ENCODE peak calls at places on chromosomes 6 and 20, in six cellular contexts. One of them, this sample, is unnamed.
A peak's percentile ranks its signal among the peaks of the same experiment; 100 is the strongest.

GRCh38 chr6:54519161-54519560 is 210.9 kb downstream of the TINAG start:
- DNase-seq in GM23248: no peak
- DNase-seq in posterior cingulate gyrus: no peak
- DNase-seq in activated CD4-positive, alpha-beta T cell treated with anti-CD3 and anti-CD28 coated beads, Interleukin-2, amount 50 U/mL, for 1 hour: no peak
- DNase-seq in CD8-positive, alpha-beta memory T cell: no peak
- DNase-seq in AML-193: no peak
- DNase-seq in this sample: no peak

GRCh38 chr20:9927224-9927623 is 88.3 kb upstream of the PAK5 start:
- DNase-seq in GM23248: peak; percentile 16
- DNase-seq in posterior cingulate gyrus: no peak
- DNase-seq in activated CD4-positive, alpha-beta T cell treated with anti-CD3 and anti-CD28 coated beads, Interleukin-2, amount 50 U/mL, for 1 hour: no peak
- DNase-seq in CD8-positive, alpha-beta memory T cell: no peak
- DNase-seq in AML-193: no peak
- DNase-seq in this sample: no peak

GRCh38 chr6:137210903-137211302 is 8.3 kb downstream of the IFNGR1 start:
- DNase-seq in GM23248: peak; percentile 71
- DNase-seq in posterior cingulate gyrus: no peak
- DNase-seq in activated CD4-positive, alpha-beta T cell treated with anti-CD3 and anti-CD28 coated beads, Interleukin-2, amount 50 U/mL, for 1 hour: no peak
- DNase-seq in CD8-positive, alpha-beta memory T cell: no peak
- DNase-seq in AML-193: peak; percentile 56
- DNase-seq in this sample: no peak

GRCh38 chr6:91434135-91434534 is 847.3 kb upstream of the MAP3K7 start:
- DNase-seq in GM23248: no peak
- DNase-seq in posterior cingulate gyrus: no peak
- DNase-seq in activated CD4-positive, alpha-beta T cell treated with anti-CD3 and anti-CD28 coated beads, Interleukin-2, amount 50 U/mL, for 1 hour: no peak
- DNase-seq in CD8-positive, alpha-beta memory T cell: no peak
- DNase-seq in AML-193: no peak
- DNase-seq in this sample: no peak

GRCh38 chr20:5511505-5511904 is 194.8 kb upstream of the PROKR2 start:
- DNase-seq in GM23248: no peak
- DNase-seq in posterior cingulate gyrus: no peak
- DNase-seq in activated CD4-positive, alpha-beta T cell treated with anti-CD3 and anti-CD28 coated beads, Interleukin-2, amount 50 U/mL, for 1 hour: no peak
- DNase-seq in CD8-positive, alpha-beta memory T cell: no peak
- DNase-seq in AML-193: no peak
- DNase-seq in this sample: no peak

GRCh38 chr6:109062216-109062615 is 32.4 kb downstream of the SESN1 start:
- DNase-seq in GM23248: no peak
- DNase-seq in posterior cingulate gyrus: no peak
- DNase-seq in activated CD4-positive, alpha-beta T cell treated with anti-CD3 and anti-CD28 coated beads, Interleukin-2, amount 50 U/mL, for 1 hour: no peak
- DNase-seq in CD8-positive, alpha-beta memory T cell: no peak
- DNase-seq in AML-193: no peak
- DNase-seq in this sample: no peak

GRCh38 chr20:33569290-33570094 is 79.6 kb downstream of the CBFA2T2 start:
- DNase-seq in GM23248: no peak
- DNase-seq in posterior cingulate gyrus: no peak
- DNase-seq in activated CD4-positive, alpha-beta T cell treated with anti-CD3 and anti-CD28 coated beads, Interleukin-2, amount 50 U/mL, for 1 hour: no peak
- DNase-seq in CD8-positive, alpha-beta memory T cell: no peak
- DNase-seq in AML-193: no peak
- DNase-seq in this sample: no peak

GRCh38 chr6:160253242-160253641 is 5.4 kb downstream of the SLC22A2 start:
- DNase-seq in GM23248: no peak
- DNase-seq in posterior cingulate gyrus: no peak
- DNase-seq in activated CD4-positive, alpha-beta T cell treated with anti-CD3 and anti-CD28 coated beads, Interleukin-2, amount 50 U/mL, for 1 hour: no peak
- DNase-seq in CD8-positive, alpha-beta memory T cell: no peak
- DNase-seq in AML-193: no peak
- DNase-seq in this sample: no peak

GRCh38 chr20:41005361-41005729 is 23.3 kb upstream of the TOP1 start:
- DNase-seq in GM23248: peak; percentile 94
- DNase-seq in posterior cingulate gyrus: no peak
- DNase-seq in activated CD4-positive, alpha-beta T cell treated with anti-CD3 and anti-CD28 coated beads, Interleukin-2, amount 50 U/mL, for 1 hour: no peak
- DNase-seq in CD8-positive, alpha-beta memory T cell: no peak
- DNase-seq in AML-193: no peak
- DNase-seq in this sample: no peak